ENCODE peak calls at places on chromosomes 12 and 14, in ten cellular contexts. J, E, U, S, D, V, R, Y, K and N are unnamed samples. For H3K27me3, the result is how much of the 10 kb centered on the place peaks cover.

GRCh38 chr12:94792690-94793089 is 142.3 kb upstream of the TMCC3 start:
- DNase-seq in J (no peak), E (no peak), U (no peak), S (no peak), D (no peak), V (no peak), R (no peak), Y (peak), K (no peak), N (no peak)

GRCh38 chr14:95979339-95980042 is 59.7 kb upstream of the C14orf132 start:
- DNase-seq in J (no peak), E (no peak), U (no peak), S (no peak), D (peak), V (peak), R (no peak), Y (no peak), K (no peak), N (no peak)

GRCh38 chr14:52048132-52048531 is 20.7 kb downstream of the NID2 start:
- DNase-seq in J (no peak), E (no peak), U (no peak), S (no peak), D (no peak), V (no peak), R (no peak), Y (no peak), K (no peak), N (no peak)

GRCh38 chr12:94545937-94546771 is 86.5 kb upstream of the CEP83 start:
- DNase-seq in J (peak), E (no peak), U (peak), S (no peak), D (peak), V (peak), R (no peak), Y (peak), K (no peak), N (no peak)

GRCh38 chr14:100536721-100537700 is 50.2 kb downstream of the BEGAIN start:
- DNase-seq in J (no peak), E (no peak), U (no peak), S (no peak), D (no peak), V (no peak), R (peak), Y (no peak), K (peak), N (no peak)

GRCh38 chr12:4807116-4807783 is 87.0 kb downstream of the GALNT8 start:
- DNase-seq in J (no peak), E (no peak), U (no peak), S (no peak), D (no peak), V (no peak), R (no peak), Y (no peak), K (no peak), N (no peak)

GRCh38 chr14:93476305-93476704 is 45.6 kb downstream of the UNC79 start:
- DNase-seq in J (no peak), E (no peak), U (no peak), S (no peak), D (no peak), V (no peak), R (no peak), Y (no peak), K (no peak), N (no peak)

GRCh38 chr12:12975322-12976077 is 23.5 kb upstream of the GPRC5D start:
- DNase-seq in J (peak), E (no peak), U (no peak), S (peak), D (peak), V (peak), R (no peak), Y (peak), K (no peak), N (peak)

GRCh38 chr12:107091989-107092641 is 1.2 kb downstream of the CRY1 start:
- DNase-seq in J (peak), E (no peak), U (peak), S (no peak), D (peak), V (peak), R (no peak), Y (peak), K (no peak), N (peak)

GRCh38 chr14:76698191-76698590 is 63.1 kb upstream of the VASH1 start:
- DNase-seq in J (no peak), E (no peak), U (no peak), S (no peak), D (no peak), V (no peak), R (no peak), Y (no peak), K (no peak), N (no peak)

GRCh38 chr12:64671682-64672081 is 61.4 kb downstream of the RASSF3 start:
- DNase-seq in J (no peak), E (no peak), U (no peak), S (no peak), D (no peak), V (no peak), R (no peak), Y (no peak), K (no peak), N (no peak)

GRCh38 chr12:50387972-50388478 is 8.4 kb downstream of the FAM186A start:
- DNase-seq in J (no peak), E (no peak), U (no peak), S (no peak), D (no peak), V (no peak), R (no peak), Y (no peak), K (no peak), N (no peak)

GRCh38 chr12:40104461-40105264 is 1.2 kb downstream of the SLC2A13 start:
- DNase-seq in J (no peak), E (no peak), U (no peak), S (no peak), D (peak), V (no peak), R (no peak), Y (peak), K (no peak), N (no peak)

GRCh38 chr12:59079472-59079871 is 159.2 kb upstream of the LRIG3 start:
- DNase-seq in J (no peak), E (no peak), U (no peak), S (no peak), D (no peak), V (no peak), R (no peak), Y (no peak), K (no peak), N (no peak)

GRCh38 chr14:47966411-47966810 is 291.0 kb upstream of the MDGA2 start:
- DNase-seq in J (no peak), E (no peak), U (no peak), S (no peak), D (peak), V (no peak), R (no peak), Y (no peak), K (no peak), N (no peak)

GRCh38 chr14:65791551-65791981 is 379.0 kb downstream of the FUT8 start:
- DNase-seq in J (peak), E (no peak), U (no peak), S (no peak), D (no peak), V (peak), R (no peak), Y (peak), K (no peak), N (peak)

GRCh38 chr12:109497675-109498074 is 20.2 kb downstream of the UBE3B start:
- DNase-seq in J (peak), E (no peak), U (no peak), S (no peak), D (no peak), V (no peak), R (peak), Y (peak), K (no peak), N (no peak)

GRCh38 chr14:47626151-47627035 is 49.0 kb downstream of the MDGA2 start:
- DNase-seq in J (no peak), E (no peak), U (no peak), S (no peak), D (no peak), V (no peak), R (no peak), Y (no peak), K (peak), N (no peak)

GRCh38 chr14:66398437-66398836 is 87.7 kb upstream of the CCDC196 start:
- DNase-seq in J (no peak), E (no peak), U (no peak), S (no peak), D (no peak), V (no peak), R (no peak), Y (no peak), K (no peak), N (no peak)

GRCh38 chr12:116818341-116818856 is 62.8 kb downstream of the HRK start:
- DNase-seq in J (no peak), E (peak), U (no peak), S (no peak), D (no peak), V (peak), R (no peak), Y (peak), K (no peak), N (peak)

GRCh38 chr12:132615579-132616066 is 3.0 kb upstream of the P2RX2 start:
- DNase-seq in J (no peak), E (no peak), U (no peak), S (no peak), D (no peak), V (no peak), R (no peak), Y (no peak), K (peak), N (no peak)

GRCh38 chr14:95055318-95055717 is 102.0 kb downstream of the DICER1 start:
- DNase-seq in J (no peak), E (no peak), U (no peak), S (peak), D (no peak), V (no peak), R (peak), Y (no peak), K (no peak), N (no peak)

GRCh38 chr14:102927346-102927877 is 4.9 kb downstream of the AMN start:
- DNase-seq in J (no peak), E (no peak), U (no peak), S (no peak), D (no peak), V (no peak), R (no peak), Y (no peak), K (peak), N (no peak)

GRCh38 chr12:116609715-116610114 is 50.5 kb downstream of the MAP1LC3B2 start:
- DNase-seq in J (no peak), E (no peak), U (no peak), S (no peak), D (peak), V (peak), R (no peak), Y (no peak), K (no peak), N (no peak)

GRCh38 chr14:84323963-84324362 is 1206.0 kb upstream of the FLRT2 start:
- DNase-seq in J (no peak), E (no peak), U (no peak), S (no peak), D (no peak), V (no peak), R (no peak), Y (no peak), K (no peak), N (no peak)

GRCh38 chr12:64256166-64256800 is 34.2 kb upstream of the KICS2 start:
- DNase-seq in J (peak), E (no peak), U (peak), S (no peak), D (peak), V (peak), R (no peak), Y (peak), K (no peak), N (no peak)

GRCh38 chr14:34436118-34436905 is 25.7 kb downstream of the SPTSSA start:
- DNase-seq in J (peak), E (no peak), U (peak), S (no peak), D (no peak), V (peak), R (no peak), Y (peak), K (no peak), N (no peak)

GRCh38 chr14:67539116-67539515 is 6.0 kb downstream of the PLEKHH1 start:
- DNase-seq in J (no peak), E (no peak), U (no peak), S (no peak), D (no peak), V (no peak), R (no peak), Y (no peak), K (no peak), N (no peak)

DNA sequence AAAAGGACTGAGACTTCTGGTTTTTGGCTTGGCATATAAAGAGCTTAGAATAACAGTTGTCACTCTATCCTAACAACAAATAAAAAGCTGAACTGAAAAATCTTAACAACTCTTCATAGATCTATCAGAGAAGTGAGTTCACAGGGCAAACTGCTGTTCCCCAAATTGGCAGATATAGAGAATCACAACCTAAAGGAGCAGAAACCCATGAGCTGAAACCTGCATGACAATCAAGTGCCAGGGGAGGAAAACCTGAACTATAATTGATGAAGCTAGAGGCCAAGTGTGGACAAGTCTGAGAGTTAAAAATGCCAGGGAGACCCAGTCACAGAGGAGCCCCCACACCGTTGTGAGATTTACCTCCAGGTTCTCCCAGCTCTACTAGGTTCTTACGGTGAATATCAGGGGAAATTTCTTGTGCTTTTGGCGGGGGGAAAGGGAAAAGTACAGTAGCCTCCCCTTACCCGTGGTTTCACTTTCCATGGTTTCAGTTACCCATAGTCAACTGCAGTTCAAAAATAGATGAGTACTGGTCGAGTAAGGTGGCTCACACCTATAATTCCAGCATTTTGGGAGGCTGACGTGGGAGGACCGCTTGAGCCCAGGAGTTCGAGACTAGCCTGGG is 53.9 kb downstream of the ATF7 start:
- DNase-seq in J (no peak), E (no peak), U (no peak), S (no peak), D (no peak), V (no peak), R (no peak), Y (no peak), K (no peak), N (no peak)
- H3K4me3 ChIP-seq in J (no peak), E (no peak), U (no peak), S (no peak), D (no peak), V (no peak), R (no peak), Y (no peak), K (no peak), N (no peak)

GRCh38 chr12:114408881-114409795 is 3.2 kb upstream of the TBX5 start:
- DNase-seq in J (no peak), E (no peak), U (no peak), S (no peak), D (peak), V (peak), R (no peak), Y (peak), K (peak), N (no peak)
- H3K27me3 ChIP-seq in J (half or more), E (under half), U (under half), S (under half), D (half or more), V (under half), R (half or more), Y (under half), K (under half), N (under half)

DNA sequence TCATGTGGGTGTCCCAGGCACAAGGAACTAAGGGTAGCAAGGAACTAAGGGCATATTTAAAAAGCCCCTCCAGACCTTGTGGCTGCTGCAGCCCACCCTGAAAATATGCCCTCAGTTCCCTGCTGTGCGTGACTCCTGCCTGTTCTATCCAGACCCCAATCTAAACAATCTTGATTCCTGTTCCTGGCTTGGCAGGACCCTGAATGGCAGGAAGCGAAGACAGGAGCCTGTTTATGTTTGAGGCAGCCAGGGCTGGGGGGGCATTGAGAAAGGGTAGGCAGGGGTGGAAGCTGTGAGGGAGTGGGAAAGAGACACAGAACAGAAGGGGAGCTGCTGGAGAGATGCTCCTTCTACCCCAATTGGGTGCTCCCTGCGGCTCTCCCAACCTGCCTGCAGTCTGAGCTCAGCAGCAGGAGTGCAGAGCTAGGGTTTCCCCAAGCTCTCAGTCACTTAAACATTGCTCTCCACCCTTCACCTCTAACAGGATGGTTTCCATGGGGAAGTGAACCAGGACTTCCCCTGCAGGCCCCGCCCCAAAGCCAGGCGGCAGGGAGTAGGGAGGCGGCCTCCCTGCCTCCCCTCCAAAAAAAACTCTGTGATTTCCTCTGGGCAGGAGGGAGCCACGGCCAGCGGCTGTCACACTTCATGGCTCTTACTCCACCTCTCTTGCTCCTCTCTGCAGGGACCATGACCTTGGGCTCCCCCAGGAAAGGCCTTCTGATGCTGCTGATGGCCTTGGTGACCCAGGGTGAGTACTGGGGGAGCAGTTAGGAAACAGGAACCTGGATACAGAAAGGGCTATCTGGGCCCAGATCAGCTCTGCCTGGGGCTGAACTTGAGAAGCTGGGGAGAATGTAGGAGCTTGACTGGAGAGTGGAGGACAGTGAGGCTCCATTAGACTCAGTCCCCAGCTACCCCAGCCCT is 4.7 kb downstream of the ACVRL1 start:
- DNase-seq in J (no peak), E (no peak), U (no peak), S (peak), D (peak), V (no peak), R (no peak), Y (peak), K (no peak), N (peak)
- H3K4me3 ChIP-seq in J (no peak), E (no peak), U (peak), S (no peak), D (no peak), V (no peak), R (no peak), Y (no peak), K (peak), N (no peak)

GRCh38 chr14:70803321-70804110 is 5.8 kb downstream of the MAP3K9 start:
- DNase-seq in J (no peak), E (no peak), U (no peak), S (no peak), D (no peak), V (no peak), R (no peak), Y (no peak), K (no peak), N (no peak)
- H3K27me3 ChIP-seq in J (under half), E (under half), U (under half), S (under half), D (under half), V (under half), R (under half), Y (under half), K (under half), N (under half)

GRCh38 chr12:45235087-45236025 is 19.5 kb downstream of the ANO6 start:
- DNase-seq in J (peak), E (no peak), U (no peak), S (no peak), D (peak), V (peak), R (peak), Y (peak), K (no peak), N (peak)

GRCh38 chr12:45231515-45232145 is 15.7 kb downstream of the ANO6 start:
- DNase-seq in J (peak), E (no peak), U (no peak), S (no peak), D (no peak), V (peak), R (no peak), Y (peak), K (no peak), N (no peak)

GRCh38 chr12:45234134-45234865 is 18.4 kb downstream of the ANO6 start:
- DNase-seq in J (peak), E (no peak), U (peak), S (no peak), D (peak), V (peak), R (no peak), Y (peak), K (no peak), N (peak)

GRCh38 chr12:45232771-45233372 is 17.0 kb downstream of the ANO6 start:
- DNase-seq in J (peak), E (no peak), U (no peak), S (peak), D (peak), V (peak), R (peak), Y (peak), K (no peak), N (peak)

DNA sequence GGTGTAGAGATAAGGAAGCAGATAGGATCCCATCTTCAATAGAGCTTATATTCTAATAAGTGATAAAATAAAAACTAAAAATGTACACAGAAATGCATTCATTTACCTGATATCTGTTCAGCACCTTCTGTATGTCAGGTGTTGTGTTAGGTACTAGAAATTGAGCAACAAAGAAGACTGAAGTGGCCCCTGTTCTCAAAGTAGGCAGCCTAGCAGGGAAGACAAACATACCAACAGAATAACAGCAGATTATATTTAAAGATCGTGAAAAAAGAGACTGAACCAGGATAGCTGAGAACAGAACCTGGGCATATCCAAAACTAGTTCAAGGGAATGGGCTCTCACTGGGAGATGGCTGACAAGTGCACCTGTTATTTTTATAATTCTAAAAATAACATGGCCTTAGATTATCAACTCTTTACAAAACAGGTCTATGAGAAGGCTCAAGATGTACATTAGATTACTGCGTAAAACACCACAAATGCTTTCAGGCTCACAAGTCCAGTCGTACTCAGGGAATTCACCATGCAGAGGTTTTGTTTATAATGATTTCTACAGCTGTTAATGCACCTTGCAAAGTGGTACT is 16.3 kb downstream of the ANO6 start:
- DNase-seq in J (no peak), E (no peak), U (no peak), S (no peak), D (no peak), V (peak), R (no peak), Y (peak), K (no peak), N (no peak)
- H3K4me3 ChIP-seq in J (no peak), E (no peak), U (no peak), S (no peak), D (no peak), V (peak), R (no peak), Y (no peak), K (no peak), N (no peak)

DNA sequence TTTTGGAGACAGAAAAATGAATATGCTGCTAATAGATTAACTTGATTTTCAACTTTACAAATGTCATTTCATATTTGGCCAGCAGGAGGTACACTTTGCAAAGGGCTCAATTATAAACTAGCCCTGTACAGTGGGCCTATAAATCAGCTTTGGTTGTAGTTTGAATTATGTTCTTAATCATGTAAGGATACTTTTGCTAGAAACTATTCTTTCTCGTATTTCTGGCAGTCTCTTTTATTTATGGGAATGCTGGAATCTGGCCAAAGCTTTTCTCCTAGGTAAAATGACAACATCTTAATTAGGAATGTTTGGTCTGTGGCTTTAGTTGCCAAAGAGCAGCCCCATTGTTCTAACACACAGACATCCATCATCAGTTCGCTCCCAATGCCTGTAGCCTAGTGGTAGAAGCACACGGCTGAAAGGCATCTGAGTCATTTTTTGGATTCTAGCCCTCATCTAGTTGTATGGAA is 1322.3 kb upstream of the SEL1L start:
- DNase-seq in J (no peak), E (no peak), U (no peak), S (no peak), D (peak), V (peak), R (no peak), Y (peak), K (no peak), N (peak)
- H3K27me3 ChIP-seq in J (under half), E (under half), U (under half), S (under half), D (under half), V (under half), R (under half), Y (under half), K (under half), N (under half)